ENCODE peak calls at places on chromosomes 1 and 21, in six cellular contexts. Q is GM23338, B is K562, H is HCT116, F is endothelial cell of umbilical vein, V is H1. O is an unnamed sample.

GRCh38 chr1:68800182-68800581 is 303.3 kb upstream of the DEPDC1 start:
- DNase-seq in B (no peak), Q (no peak), F (no peak), H (no peak), V (no peak), O (no peak)

GRCh38 chr1:227942716-227943261 is 4.9 kb downstream of the WNT9A start:
- DNase-seq in F (no peak), V (no peak), Q (no peak), B (no peak), H (no peak), O (no peak)

GRCh38 chr1:189429610-189430009 is 1048.1 kb downstream of the BRINP3 start:
- DNase-seq in Q (peak; percentile 90), V (no peak), B (peak; percentile 7), H (peak; percentile 52), F (peak; percentile 35), O (no peak)

GRCh38 chr1:184160236-184160635 is 108.7 kb downstream of the TSEN15 start:
- DNase-seq in H (no peak), B (no peak), Q (no peak), V (no peak), F (peak; percentile 9), O (no peak)

GRCh38 chr1:91920001-91920400 is 29.2 kb upstream of the BRDT start:
- DNase-seq in H (no peak), B (no peak), V (no peak), Q (no peak), F (no peak), O (no peak)

GRCh38 chr1:12511516-12512468 is 106.2 kb downstream of the DHRS3 start:
- DNase-seq in V (no peak), H (no peak), B (no peak), Q (no peak), F (peak; percentile 13), O (no peak)

GRCh38 chr1:8856689-8857412 is 21.6 kb downstream of the ENO1 start:
- DNase-seq in F (no peak), H (no peak), Q (no peak), B (no peak), V (no peak), O (no peak)

GRCh38 chr21:42547001-42547905 is 33.6 kb downstream of the SLC37A1 start:
- DNase-seq in V (no peak), F (no peak), H (no peak), B (peak; percentile 86), Q (no peak), O (no peak)

GRCh38 chr1:99662581-99663208 is 16.8 kb downstream of the PALMD start:
- DNase-seq in F (peak; percentile 37), Q (no peak), V (no peak), H (no peak), B (no peak), O (peak; percentile 26)

GRCh38 chr1:193335797-193336428 is 149.5 kb upstream of the B3GALT2 start:
- DNase-seq in B (no peak), Q (peak; percentile 28), H (no peak), V (no peak), F (peak; percentile 21), O (no peak)

GRCh38 chr1:161305872-161306519 is 3.8 kb downstream of the MPZ start:
- DNase-seq in H (peak; percentile 80), Q (peak; percentile 97), V (peak; percentile 96), F (peak; percentile 64), B (peak; percentile 96), O (no peak)

GRCh38 chr1:33802268-33802667 is 61.6 kb upstream of the HMGB4 start:
- DNase-seq in Q (no peak), V (no peak), H (no peak), B (no peak), F (no peak), O (no peak)

GRCh38 chr1:211643324-211644212 is 31.9 kb downstream of the NEK2 start:
- DNase-seq in V (no peak), Q (no peak), F (peak; percentile 63), B (peak; percentile 56), H (no peak), O (no peak)

GRCh38 chr21:43573921-43574320 is 85.4 kb downstream of the HSF2BP start:
- DNase-seq in V (no peak), B (no peak), Q (no peak), F (no peak), H (no peak), O (no peak)
- H3K27ac ChIP-seq in V (no peak overlapping the region), B (no peak overlapping the region), Q (no peak overlapping the region), F (no peak overlapping the region), H (no peak overlapping the region), O (no peak overlapping the region)

GRCh38 chr1:155925506-155925905 is 8.7 kb downstream of the KHDC4 start:
- DNase-seq in B (no peak), H (no peak), F (no peak), V (no peak), Q (no peak), O (no peak)

GRCh38 chr1:155919801-155920200 is 8.7 kb upstream of the RIT1 start:
- DNase-seq in V (no peak), Q (no peak), F (no peak), B (no peak), H (no peak), O (no peak)

GRCh38 chr1:155918660-155919059 is 7.5 kb upstream of the RIT1 start:
- DNase-seq in B (no peak), H (no peak), Q (no peak), F (no peak), V (no peak), O (no peak)

DNA sequence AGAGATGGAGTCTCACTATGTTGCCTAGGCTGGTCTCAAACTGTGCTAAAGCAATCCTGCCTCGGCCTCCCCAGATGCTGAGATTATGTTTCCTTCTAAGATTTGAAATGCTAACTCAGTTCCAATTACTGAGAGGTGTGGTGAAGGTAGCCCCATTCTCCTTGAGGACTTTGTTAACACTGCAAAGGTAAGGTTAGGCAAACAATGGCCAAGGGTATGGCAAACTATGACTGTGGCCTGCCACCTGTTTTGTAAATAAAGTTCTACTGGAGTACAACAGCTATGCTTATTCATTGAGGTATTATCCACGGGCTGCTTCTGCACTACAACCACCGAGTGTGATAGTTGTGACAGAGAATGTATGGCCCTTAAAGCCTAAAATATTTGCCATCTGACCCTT is 9.6 kb upstream of the RIT1 start:
- DNase-seq in H (no peak), B (no peak), F (no peak), V (no peak), Q (no peak), O (no peak)
- TF ChIP-seq POLR2AphosphoS5 in H (no peak), B (no peak), F (no peak), V (no peak), Q (no peak), O (no peak)

DNA sequence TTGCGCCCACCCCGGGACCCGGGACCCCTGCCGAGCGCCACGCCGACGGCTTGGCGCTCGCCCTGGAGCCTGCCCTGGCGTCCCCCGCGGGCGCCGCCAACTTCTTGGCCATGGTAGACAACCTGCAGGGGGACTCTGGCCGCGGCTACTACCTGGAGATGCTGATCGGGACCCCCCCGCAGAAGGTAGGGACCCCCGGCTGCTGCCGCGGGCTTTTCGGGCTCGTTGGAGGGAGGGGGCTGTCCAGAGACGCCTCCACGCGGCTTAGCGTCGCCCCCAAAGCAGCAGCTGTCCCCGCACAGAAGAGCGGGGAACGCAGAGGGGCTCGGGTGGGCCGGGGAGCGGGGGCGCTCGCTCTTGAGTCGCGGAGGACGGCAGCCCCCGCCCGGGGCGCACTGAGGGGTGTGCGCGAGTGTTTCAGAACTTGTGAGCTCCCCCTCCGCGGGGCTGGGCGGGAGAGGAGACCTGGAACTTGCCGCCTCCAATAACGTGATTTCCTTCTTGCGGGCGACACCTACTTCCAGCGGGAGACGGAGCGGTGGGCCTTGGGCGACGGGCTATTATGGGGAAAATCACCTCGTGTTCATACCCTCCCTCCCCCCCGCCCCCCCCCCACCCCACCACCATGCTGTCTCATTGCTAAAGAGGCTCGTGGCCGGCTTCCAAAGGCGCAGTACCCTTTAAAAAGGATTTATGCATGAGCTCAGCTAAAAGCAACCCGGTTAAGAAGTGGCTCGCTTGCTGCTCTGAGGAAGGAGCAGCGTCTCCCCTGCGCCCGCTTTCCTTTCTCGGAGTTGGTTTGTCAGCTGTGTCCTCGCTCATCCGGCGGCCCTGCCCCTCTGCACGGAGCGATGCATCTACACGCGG is 664 bp downstream of the BACE2 start:
- DNase-seq in H (no peak), V (no peak), Q (peak; percentile 65), B (no peak), F (peak; percentile 41), O (no peak)
- TF ChIP-seq EZH2 in H (no peak), V (peak; percentile 29), Q (peak; percentile 44), B (no peak), F (no peak), O (no peak)

GRCh38 chr1:14614326-14614725 is 15.8 kb downstream of the KAZN start:
- DNase-seq in H (no peak), Q (no peak), B (no peak), F (no peak), V (no peak), O (no peak)
- H3K27ac ChIP-seq in H (no peak overlapping the region), Q (no peak overlapping the region), B (no peak overlapping the region), F (no peak overlapping the region), V (no peak overlapping the region), O (no peak overlapping the region)

GRCh38 chr1:23367791-23368561 is 1.7 kb downstream of the ZNF436 start:
- DNase-seq in H (peak; percentile 98), V (peak; percentile 96), Q (peak; percentile 99), F (peak; percentile 99), B (peak; percentile 99), O (peak; percentile 96)
- TF ChIP-seq POLR2AphosphoS5 in H (peak; percentile 84), V (no peak), Q (peak; percentile 37), F (peak; percentile 62), B (peak; percentile 62), O (peak; percentile 67)

DNA sequence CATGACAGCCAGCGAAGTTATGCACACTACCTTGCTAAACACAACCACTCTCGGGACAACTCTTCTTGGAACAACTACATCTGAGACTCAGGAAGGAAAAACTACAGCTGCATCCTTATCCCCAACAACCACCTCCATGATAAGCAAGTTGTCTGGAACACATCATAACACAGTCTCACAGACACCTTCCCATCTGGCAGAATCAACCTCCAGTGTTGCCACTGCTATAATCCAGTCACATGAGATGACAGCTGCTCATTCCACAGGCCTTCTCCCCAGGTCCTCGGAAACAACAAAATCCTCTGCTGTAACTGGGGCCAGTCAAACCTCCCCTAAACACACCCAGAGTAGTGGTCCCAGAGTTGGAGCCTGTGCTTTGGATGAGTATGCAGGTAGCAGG is 20.1 kb downstream of the CATSPER4 start:
- DNase-seq in B (no peak), V (no peak), Q (no peak), F (no peak), H (no peak), O (no peak)
- TF ChIP-seq EZH2 in B (no peak), V (no peak), Q (no peak), F (no peak), H (no peak), O (no peak)

GRCh38 chr1:245213066-245213465 is 58.3 kb downstream of the KIF26B start:
- DNase-seq in B (no peak), Q (no peak), F (no peak), V (no peak), H (no peak), O (no peak)

GRCh38 chr1:245211761-245212160 is 57.0 kb downstream of the KIF26B start:
- DNase-seq in Q (no peak), V (no peak), F (no peak), H (no peak), B (no peak), O (no peak)

GRCh38 chr1:245209658-245210415 is 55.1 kb downstream of the KIF26B start:
- DNase-seq in V (no peak), B (no peak), H (no peak), Q (no peak), F (no peak), O (no peak)

GRCh38 chr1:245211035-245211749 is 56.4 kb downstream of the KIF26B start:
- DNase-seq in H (no peak), F (no peak), B (no peak), Q (no peak), V (no peak), O (no peak)

GRCh38 chr1:245212221-245212710 is 57.5 kb downstream of the KIF26B start:
- DNase-seq in H (no peak), V (no peak), F (no peak), Q (no peak), B (no peak), O (no peak)
- H3K27ac ChIP-seq in H (no peak overlapping the region), V (no peak overlapping the region), F (no peak overlapping the region), Q (no peak overlapping the region), B (no peak overlapping the region), O (no peak overlapping the region)